ENCODE peak calls at places on chromosomes 4 and X, in six cellular contexts. A is kidney epithelial cell; E is body of pancreas; W is left ventricle myocardium inferior; Y is fibroblast of lung; N is CD8-positive, alpha-beta T cell. U is an unnamed sample.
A peak's percentile ranks its signal among the peaks of the same experiment; 100 is the strongest.

GRCh38 chr4:98481167-98481566 is 177.2 kb downstream of the TSPAN5 start:
- DNase-seq in A (no peak), E (peak; percentile 46), W (no peak), Y (peak; percentile 18), N (no peak), U (no peak)

GRCh38 chr4:183772361-183772760 is 113.3 kb downstream of the TRAPPC11 start:
- DNase-seq in A (no peak), E (no peak), W (no peak), Y (no peak), N (no peak), U (no peak)

GRCh38 chr4:8289956-8290700 is 20.6 kb downstream of the HTRA3 start:
- DNase-seq in A (no peak), E (no peak), W (peak; percentile 5), Y (no peak), N (no peak), U (no peak)

GRCh38 chrX:66634272-66634671 is 4.6 kb downstream of the EDA2R start:
- DNase-seq in A (no peak), E (no peak), W (no peak), Y (peak; percentile 51), N (no peak), U (no peak)

GRCh38 chrX:31337332-31337731 is 265.5 kb upstream of the FTHL17 start:
- DNase-seq in A (no peak), E (no peak), W (no peak), Y (no peak), N (no peak), U (no peak)

GRCh38 chr4:61638600-61638999 is 438.5 kb downstream of the ADGRL3 start:
- DNase-seq in A (no peak), E (no peak), W (no peak), Y (peak; percentile 69), N (no peak), U (no peak)

GRCh38 chrX:13093489-13094140 is 49.2 kb upstream of the FAM9C start:
- DNase-seq in A (no peak), E (no peak), W (no peak), Y (no peak), N (no peak), U (no peak)

GRCh38 chr4:118351851-118352827 is 664 bp downstream of the PRSS12 start:
- DNase-seq in A (no peak), E (peak; percentile 65), W (no peak), Y (no peak), N (no peak), U (no peak)

GRCh38 chr4:183401473-183401872 is 43.0 kb upstream of the CDKN2AIP start:
- DNase-seq in A (no peak), E (no peak), W (no peak), Y (no peak), N (no peak), U (no peak)

GRCh38 chrX:143669395-143669794 is 33.5 kb upstream of the SLITRK4 start:
- DNase-seq in A (no peak), E (no peak), W (no peak), Y (no peak), N (no peak), U (no peak)

GRCh38 chr4:74529284-74530041 is 84.5 kb downstream of the AREG start:
- DNase-seq in A (no peak), E (no peak), W (no peak), Y (no peak), N (no peak), U (no peak)

GRCh38 chr4:600850-601515 is 24.4 kb upstream of the PDE6B start:
- DNase-seq in A (no peak), E (no peak), W (no peak), Y (no peak), N (no peak), U (no peak)

GRCh38 chr4:15917297-15917696 is 21.2 kb downstream of the FGFBP1 start:
- DNase-seq in A (no peak), E (no peak), W (no peak), Y (peak; percentile 68), N (no peak), U (no peak)

GRCh38 chr4:6910340-6910959 is 824 bp downstream of the TBC1D14 start:
- DNase-seq in A (no peak), E (no peak), W (no peak), Y (no peak), N (no peak), U (no peak)

GRCh38 chr4:4338632-4339031 is 48.3 kb upstream of the NSG1 start:
- DNase-seq in A (no peak), E (no peak), W (no peak), Y (no peak), N (no peak), U (no peak)

GRCh38 chr4:132195181-132195580 is 953.9 kb upstream of the PCDH10 start:
- DNase-seq in A (no peak), E (no peak), W (no peak), Y (peak; percentile 55), N (no peak), U (peak; percentile 59)

GRCh38 chrX:140933056-140933455 is 69.3 kb upstream of the SPANXB1 start:
- DNase-seq in A (no peak), E (no peak), W (no peak), Y (no peak), N (no peak), U (no peak)

GRCh38 chrX:14697453-14697852 is 168.1 kb downstream of the GLRA2 start:
- DNase-seq in A (no peak), E (peak; percentile 43), W (no peak), Y (no peak), N (no peak), U (no peak)

GRCh38 chrX:86806786-86807185 is 658.5 kb downstream of the DACH2 start:
- DNase-seq in A (no peak), E (no peak), W (no peak), Y (no peak), N (no peak), U (no peak)

GRCh38 chrX:137479394-137479793 is 86.5 kb upstream of the ZIC3 start:
- DNase-seq in A (no peak), E (peak; percentile 45), W (no peak), Y (no peak), N (no peak), U (no peak)

GRCh38 chr4:77579406-77580076 is 26.1 kb upstream of the CXCL13 start:
- DNase-seq in A (peak; percentile 87), E (no peak), W (no peak), Y (peak; percentile 94), N (no peak), U (peak; percentile 84)

GRCh38 chr4:150217192-150217591 is 138.9 kb downstream of the DCLK2 start:
- DNase-seq in A (peak; percentile 52), E (peak; percentile 16), W (no peak), Y (peak; percentile 89), N (no peak), U (peak; percentile 48)

GRCh38 chr4:110309686-110310085 is 111.3 kb upstream of the ELOVL6 start:
- DNase-seq in A (no peak), E (no peak), W (no peak), Y (peak; percentile 48), N (no peak), U (no peak)

GRCh38 chrX:93538575-93538974 is 134.8 kb downstream of the NAP1L3 start:
- DNase-seq in A (no peak), E (no peak), W (no peak), Y (no peak), N (no peak), U (no peak)
- TF ChIP-seq CTCF in A (peak; percentile 13), E (peak; percentile 18), W (no peak), Y (no peak), N (no peak), U (peak; percentile 12)

DNA sequence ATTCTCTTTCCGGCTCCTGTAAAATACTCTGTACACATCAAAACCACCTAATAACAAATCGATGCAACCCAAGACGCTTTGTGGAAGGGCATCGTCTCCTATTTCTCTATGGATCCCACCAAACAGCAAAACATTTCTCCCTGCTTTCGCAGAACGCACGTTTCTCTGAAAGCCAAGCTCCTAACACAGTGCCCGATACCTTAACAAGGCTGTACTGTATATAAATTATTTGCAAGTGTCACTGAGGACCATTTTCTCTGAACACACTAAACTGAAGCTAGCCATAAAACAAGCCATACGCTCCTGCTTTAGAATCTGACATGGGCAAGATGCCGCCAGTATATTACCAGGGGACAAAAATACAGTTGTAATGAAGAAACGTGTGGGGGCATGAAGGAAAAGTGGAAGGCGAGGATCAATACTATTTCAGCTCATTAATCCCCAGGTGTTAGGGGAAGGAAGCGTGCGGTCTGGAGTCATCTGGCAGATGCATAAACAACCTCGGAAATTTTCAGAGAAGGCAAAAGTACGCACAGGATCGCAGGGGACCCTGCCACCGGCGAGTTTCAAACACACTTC is 715 bp downstream of the KCNIP4 start:
- DNase-seq in A (no peak), E (no peak), W (no peak), Y (no peak), N (no peak), U (no peak)
- H3K4me3 ChIP-seq in A (peak overlapping the region; percentile 45), E (no peak overlapping the region), W (peak overlapping the region; percentile 55), Y (peak overlapping the region; percentile 51), N (no peak overlapping the region), U (peak overlapping the region; percentile 66)

GRCh38 chr4:181582595-181582994 is 660.6 kb upstream of the TENM3 start:
- DNase-seq in A (no peak), E (no peak), W (no peak), Y (no peak), N (no peak), U (no peak)
- TF ChIP-seq CTCF in A (peak; percentile 6), E (no peak), W (no peak), Y (no peak), N (no peak), U (no peak)

GRCh38 chr4:165381821-165382373 is 3.1 kb downstream of the CPE start:
- DNase-seq in A (no peak), E (no peak), W (no peak), Y (no peak), N (no peak), U (no peak)

GRCh38 chr4:165378763-165379631 is at the start of gene CPE:
- DNase-seq in A (no peak), E (peak; percentile 82), W (peak; percentile 76), Y (peak; percentile 78), N (peak; percentile 32), U (peak; percentile 26)

GRCh38 chr4:165375465-165375864 is 3.3 kb upstream of the CPE start:
- DNase-seq in A (no peak), E (no peak), W (no peak), Y (no peak), N (no peak), U (no peak)

GRCh38 chr4:165379662-165380061 is 854 bp downstream of the CPE start:
- DNase-seq in A (no peak), E (no peak), W (peak; percentile 16), Y (peak; percentile 44), N (no peak), U (no peak)

DNA sequence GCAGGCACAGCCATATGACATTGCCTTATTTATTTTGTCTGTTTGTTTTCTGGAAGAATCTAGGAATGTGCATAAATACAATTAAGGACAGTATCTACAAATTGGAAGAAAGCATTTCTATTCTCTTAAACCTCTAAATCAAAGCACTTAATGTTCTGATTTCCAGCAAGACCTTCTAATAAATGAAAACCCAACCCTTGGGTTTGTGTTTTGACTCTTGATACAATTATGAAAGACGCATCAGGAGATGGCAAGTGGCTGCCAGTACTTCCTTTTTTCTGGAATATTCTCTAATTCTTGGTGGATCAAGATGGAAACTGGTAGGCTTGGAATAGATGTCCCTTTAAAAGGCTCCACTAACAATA is 428 bp upstream of the CPE start:
- DNase-seq in A (no peak), E (no peak), W (no peak), Y (no peak), N (no peak), U (no peak)
- H3K4me3 ChIP-seq in A (peak overlapping the region; percentile 55), E (peak overlapping the region; percentile 22), W (peak overlapping the region; percentile 74), Y (peak overlapping the region; percentile 77), N (peak overlapping the region; percentile 4), U (peak overlapping the region; percentile 69)